ENCODE peak calls at places on chromosomes 11 and 22, in six cellular contexts. E is cardiac fibroblast, Q is brain microvascular endothelial cell, O is EL, V is cardiac muscle cell, F is iPS DF 19.7. C is an unnamed sample.

GRCh38 chr11:10674991-10675440 is 18.5 kb downstream of the IRAG1 start:
- DNase-seq in E (no peak), Q (no peak), V (no peak), F (no peak), O (peak), C (no peak)

GRCh38 chr11:88402192-88402715 is 64.7 kb upstream of the CTSC start:
- DNase-seq in V (peak), E (peak), Q (peak), F (no peak), O (peak), C (peak)

GRCh38 chr22:50730941-50731661 is 6.9 kb upstream of the ACR start:
- DNase-seq in F (no peak), Q (no peak), E (peak), V (peak), O (no peak), C (no peak)

GRCh38 chr11:2445107-2445947 is 519 bp downstream of the KCNQ1 start:
- DNase-seq in E (no peak), Q (no peak), O (no peak), F (no peak), V (no peak), C (no peak)

GRCh38 chr11:86068138-86068861 is 584 bp downstream of the PICALM start:
- DNase-seq in F (no peak), E (peak), V (peak), O (peak), Q (no peak), C (no peak)

GRCh38 chr11:35141034-35141433 is 2.1 kb downstream of the CD44 start:
- DNase-seq in V (no peak), F (no peak), O (no peak), E (no peak), Q (no peak), C (no peak)

GRCh38 chr11:12546660-12547059 is 127.6 kb upstream of the TEAD1 start:
- DNase-seq in Q (no peak), F (no peak), E (no peak), O (no peak), V (no peak), C (no peak)

GRCh38 chr22:27996981-27997380 is 77.9 kb upstream of the PITPNB start:
- DNase-seq in O (no peak), Q (no peak), V (no peak), F (no peak), E (no peak), C (no peak)

GRCh38 chr11:30426781-30427180 is 103.9 kb downstream of the ARL14EP start:
- DNase-seq in E (no peak), Q (no peak), O (no peak), V (no peak), F (no peak), C (no peak)

GRCh38 chr11:114556135-114556534 is 3.5 kb downstream of the NXPE1 start:
- DNase-seq in F (no peak), O (no peak), Q (no peak), V (no peak), E (no peak), C (no peak)

GRCh38 chr11:279040-279965 is 1.1 kb downstream of the NLRP6 start:
- DNase-seq in F (no peak), E (no peak), Q (no peak), V (no peak), O (no peak), C (no peak)

GRCh38 chr11:17746096-17746495 is 11.5 kb downstream of the KCNC1 start:
- DNase-seq in O (no peak), Q (no peak), E (no peak), F (no peak), V (no peak), C (no peak)

GRCh38 chr22:39238561-39238960 is 6.2 kb downstream of the PDGFB start:
- DNase-seq in Q (no peak), E (no peak), F (no peak), O (no peak), V (no peak), C (no peak)

GRCh38 chr22:41772645-41773044 is 27.8 kb upstream of the CCDC134 start:
- DNase-seq in F (no peak), V (no peak), Q (no peak), O (peak), E (no peak), C (no peak)

GRCh38 chr11:1479006-1479677 is 7.4 kb downstream of the MOB2 start:
- DNase-seq in Q (no peak), E (no peak), O (no peak), F (no peak), V (no peak), C (no peak)

GRCh38 chr11:62627718-62628117 is 5.9 kb upstream of the B3GAT3 start:
- DNase-seq in O (no peak), F (no peak), E (peak), V (peak), Q (no peak), C (no peak)

C was measured in AG08396.